ENCODE peak calls at places on chromosomes 11 and 22, in nine cellular contexts. Y is sigmoid colon, Q is H54, I is breast epithelium, R is HCT116, X is IMR-90, Z is adrenal gland, G is spleen, B is testis. W is an unnamed sample.

GRCh38 chr22:27785818-27786217 is 15.7 kb downstream of the MN1 start:
- DNase-seq in R (no peak), Z (no peak), I (no peak), G (no peak), Q (no peak), Y (no peak), B (no peak), X (no peak), W (no peak)

GRCh38 chr11:58024601-58025091 is 965 bp downstream of the OR9Q1 start:
- DNase-seq in G (no peak), B (peak; percentile 42), I (peak; percentile 54), X (peak; percentile 60), Q (peak; percentile 12), Y (no peak), Z (peak; percentile 80), R (no peak), W (no peak)

GRCh38 chr22:45645150-45645525 is 26.5 kb upstream of the ATXN10 start:
- DNase-seq in B (no peak), Z (no peak), R (no peak), X (no peak), I (no peak), G (no peak), Y (no peak), Q (no peak), W (no peak)

GRCh38 chr11:1863352-1864215 is 10.7 kb downstream of the LSP1 start:
- DNase-seq in G (peak; percentile 90), I (peak; percentile 85), Q (peak; percentile 97), X (peak; percentile 86), R (peak; percentile 68), Z (peak; percentile 96), Y (peak; percentile 94), B (peak; percentile 80), W (no peak)

GRCh38 chr22:35311551-35311999 is 11.9 kb downstream of the TOM1 start:
- DNase-seq in I (no peak), G (peak; percentile 67), X (no peak), Z (peak; percentile 24), Y (no peak), Q (no peak), R (no peak), B (no peak), W (no peak)

GRCh38 chr11:130397780-130398179 is 30.6 kb downstream of the ADAMTS8 start:
- DNase-seq in G (no peak), Z (no peak), Q (no peak), Y (no peak), I (no peak), R (no peak), X (no peak), B (no peak), W (no peak)

GRCh38 chr11:32366671-32367070 is 68.7 kb downstream of the WT1 start:
- DNase-seq in G (no peak), Q (peak; percentile 21), R (no peak), I (no peak), Z (no peak), B (no peak), Y (no peak), X (no peak), W (no peak)

GRCh38 chr11:57599381-57599780 is 1.9 kb downstream of the SERPING1 start:
- DNase-seq in Z (no peak), G (no peak), Q (no peak), X (no peak), Y (no peak), I (no peak), B (no peak), R (no peak), W (no peak)

GRCh38 chr11:18727499-18728236 is 1.7 kb upstream of the IGSF22 start:
- DNase-seq in Q (peak; percentile 60), B (peak; percentile 26), X (peak; percentile 16), G (no peak), Y (no peak), I (no peak), R (peak; percentile 35), Z (peak; percentile 52), W (no peak)

GRCh38 chr11:126543691-126544090 is 188.2 kb downstream of the ST3GAL4 start:
- DNase-seq in Q (peak; percentile 26), Z (peak; percentile 68), B (no peak), X (no peak), R (no peak), I (no peak), G (no peak), Y (no peak), W (no peak)

GRCh38 chr11:8065031-8065430 is 16.0 kb upstream of the TUB start:
- DNase-seq in R (no peak), X (no peak), Z (no peak), I (no peak), Y (no peak), Q (no peak), B (no peak), G (no peak), W (peak; percentile 83)

GRCh38 chr22:34111210-34111824 is 191.0 kb upstream of the LARGE1 start:
- DNase-seq in Y (peak; percentile 64), I (no peak), R (no peak), Z (peak; percentile 48), G (no peak), B (peak; percentile 39), Q (peak; percentile 18), X (no peak), W (no peak)

DNA sequence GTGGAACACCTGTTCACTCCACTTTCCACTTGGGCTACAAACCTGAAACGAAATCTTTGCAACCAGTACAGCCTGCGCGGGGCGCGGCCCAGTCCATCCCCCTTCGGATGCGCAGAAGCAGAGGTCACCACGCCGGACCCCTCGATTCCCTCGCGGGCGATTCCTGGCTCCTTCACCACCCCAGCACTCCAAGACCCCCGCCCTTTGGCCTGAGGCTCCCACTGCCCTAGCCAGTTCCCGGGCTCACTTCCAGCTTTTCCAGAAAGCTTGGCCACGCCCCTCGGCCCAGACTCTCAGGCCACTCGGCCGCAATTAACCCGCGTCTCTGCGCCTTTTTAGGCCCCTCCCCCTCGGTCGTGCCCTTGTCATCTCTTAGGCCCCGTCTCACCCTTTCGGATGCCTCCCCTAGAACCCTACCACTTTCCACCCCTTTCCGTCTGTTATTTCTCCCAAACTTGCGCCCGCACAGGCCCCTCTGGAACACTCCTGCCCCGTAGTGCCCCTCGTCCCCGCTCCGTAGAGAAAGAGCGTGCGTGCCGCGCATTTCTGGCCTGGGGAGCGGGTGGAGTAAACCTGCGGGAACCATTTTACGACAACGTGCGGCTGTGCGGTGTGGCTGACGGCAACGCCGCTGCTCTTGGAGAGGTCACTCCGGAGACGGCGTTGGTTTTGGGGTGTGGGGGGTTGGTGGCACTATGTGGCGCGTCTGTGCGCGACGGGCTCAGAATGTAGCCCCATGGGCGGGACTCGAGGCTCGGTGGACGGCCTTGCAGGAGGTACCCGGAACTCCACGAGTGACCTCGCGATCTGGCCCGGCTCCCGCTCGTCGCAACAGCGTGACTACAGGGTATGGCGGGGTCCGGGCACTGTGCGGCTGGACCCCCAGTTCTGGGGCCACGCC is at the start of gene DLAT:
- DNase-seq in Z (peak; percentile 87), Y (peak; percentile 91), X (peak; percentile 75), Q (peak; percentile 65), R (peak; percentile 86), G (peak; percentile 96), I (peak; percentile 80), B (peak; percentile 89), W (no peak)
- TF ChIP-seq POLR2A in Z (peak; percentile 44), Y (peak; percentile 23), X (peak; percentile 60), Q (peak; percentile 58), R (peak; percentile 89), G (no peak), I (peak; percentile 34), B (no peak), W (no peak)

GRCh38 chr11:94768602-94769511 is 701 bp downstream of the AMOTL1 start:
- DNase-seq in Q (no peak), B (peak; percentile 36), Y (peak; percentile 73), X (peak; percentile 49), G (peak; percentile 84), R (no peak), I (no peak), Z (no peak), W (no peak)
- TF ChIP-seq POLR2A in Q (no peak), B (no peak), Y (peak; percentile 30), X (no peak), G (no peak), R (no peak), I (no peak), Z (no peak), W (no peak)

GRCh38 chr22:37569009-37569920 is 9.0 kb downstream of the CDC42EP1 start:
- DNase-seq in X (no peak), B (no peak), G (no peak), Q (no peak), R (no peak), I (no peak), Z (no peak), Y (no peak), W (no peak)
- TF ChIP-seq POLR2A in X (no peak), B (no peak), G (no peak), Q (no peak), R (peak; percentile 60), I (no peak), Z (no peak), Y (no peak), W (no peak)

DNA sequence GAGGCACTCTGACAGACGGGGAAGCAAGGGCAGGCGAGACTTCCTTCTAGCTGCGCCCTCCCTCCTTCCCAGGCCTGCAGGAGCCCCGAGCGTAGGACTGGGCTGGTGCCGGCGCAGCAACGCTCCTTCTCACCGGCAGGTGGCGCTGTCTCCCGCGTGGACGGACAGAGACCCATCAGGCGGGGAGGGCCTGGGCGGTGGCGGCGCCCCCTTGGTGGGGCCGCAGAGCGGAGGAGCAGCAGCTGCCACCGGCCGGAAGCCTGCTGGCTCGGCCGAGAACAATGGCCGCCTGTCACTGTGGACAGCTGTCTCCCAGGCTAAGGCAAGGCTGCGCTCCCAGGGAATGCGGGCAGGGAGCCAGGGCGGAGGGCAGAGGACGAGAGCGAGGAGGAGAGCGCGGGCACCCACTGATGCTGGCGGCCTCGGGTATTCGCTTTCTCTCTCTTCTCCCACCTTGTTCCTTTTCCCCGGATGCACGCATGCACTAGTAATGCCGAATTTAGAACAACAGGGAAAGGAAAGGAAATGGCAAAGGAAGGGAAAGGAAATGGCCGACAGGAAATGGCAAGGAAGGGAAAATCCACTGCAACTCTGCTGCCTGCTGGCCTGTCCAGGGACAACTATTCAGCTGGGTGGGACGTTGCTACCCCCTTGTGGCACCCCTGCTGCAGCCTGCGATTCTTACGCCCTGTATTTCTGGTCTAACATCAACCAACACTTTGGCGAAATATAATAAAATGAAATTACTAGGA is 14.4 kb downstream of the PPM1F start:
- DNase-seq in G (peak; percentile 99), Q (peak; percentile 75), I (peak; percentile 93), R (peak; percentile 69), Y (peak; percentile 97), X (peak; percentile 83), B (peak; percentile 96), Z (peak; percentile 96), W (no peak)
- TF ChIP-seq POLR2A in G (no peak), Q (peak; percentile 22), I (no peak), R (no peak), Y (no peak), X (no peak), B (no peak), Z (peak; percentile 6), W (no peak)

DNA sequence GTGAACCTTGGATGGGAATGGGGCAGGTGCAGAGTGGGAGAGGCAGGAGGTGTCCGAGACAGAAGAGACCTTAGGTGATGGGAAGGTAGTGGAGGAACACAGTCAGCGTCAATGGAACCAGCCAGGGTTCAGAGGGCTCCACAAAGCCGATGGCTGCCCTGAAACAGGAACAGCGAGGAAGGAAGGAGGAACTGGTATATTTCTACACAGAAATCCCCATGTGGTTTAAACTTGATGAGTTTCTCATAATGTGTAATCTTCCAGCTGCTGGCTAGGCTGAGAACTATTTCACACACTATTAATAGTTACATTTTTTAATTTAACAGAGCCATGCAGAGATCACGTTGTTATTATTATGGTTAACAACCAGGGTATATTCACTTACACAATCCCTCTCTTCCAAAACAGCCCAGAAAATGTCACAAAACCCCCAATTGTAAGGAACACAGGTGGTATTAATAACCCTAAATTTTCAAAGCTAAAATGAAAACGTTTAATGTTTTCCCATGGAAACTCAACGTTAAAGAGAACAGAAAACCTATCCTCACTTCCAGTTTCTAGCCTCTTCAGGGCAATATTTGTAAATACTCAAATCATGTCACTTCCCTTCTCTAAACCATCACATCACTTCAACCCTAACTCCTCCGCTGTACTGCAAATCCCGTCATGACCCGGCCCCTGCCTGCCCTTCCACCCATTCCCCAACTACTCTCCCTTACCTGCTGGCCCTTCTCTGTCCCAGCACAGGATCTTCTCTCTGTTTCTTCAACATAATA is 74.5 kb upstream of the ARFGAP3 start:
- DNase-seq in I (no peak), Y (no peak), R (no peak), X (peak; percentile 18), Z (no peak), Q (no peak), G (peak; percentile 86), B (no peak), W (no peak)
- TF ChIP-seq POLR2A in I (no peak), Y (no peak), R (no peak), X (no peak), Z (no peak), Q (no peak), G (no peak), B (no peak), W (no peak)

W was measured in vagina.